ENCODE peak calls at places on chromosomes 4 and X, in five cellular contexts. R is keratinocyte, I is tibial nerve, A is suprapubic skin, X is psoas muscle. P is an unnamed sample. For H3K4me1, the result is how much of the 10 kb centered on the place peaks cover.

GRCh38 chr4:117941611-117942010 is 92.7 kb upstream of the NDST3 start:
- DNase-seq in R (no peak), I (no peak), A (no peak), X (no peak), P (no peak)

GRCh38 chr4:79241846-79242245 is 84.0 kb downstream of the NAA11 start:
- DNase-seq in R (no peak), I (no peak), A (no peak), X (no peak), P (no peak)

GRCh38 chrX:120120223-120120622 is 4.5 kb upstream of the RHOXF1 start:
- DNase-seq in R (no peak), I (no peak), A (no peak), X (no peak), P (no peak)

GRCh38 chrX:97238632-97239031 is 354.9 kb downstream of the RPA4 start:
- DNase-seq in R (peak), I (no peak), A (no peak), X (no peak), P (no peak)

GRCh38 chrX:630007-630921 is at the start of gene SHOX:
- DNase-seq in R (no peak), I (no peak), A (peak), X (no peak), P (peak)

GRCh38 chrX:139826065-139827044 is 106.5 kb downstream of the ATP11C start:
- DNase-seq in R (peak), I (no peak), A (no peak), X (no peak), P (peak)

GRCh38 chrX:124098089-124098488 is 136.6 kb downstream of the STAG2 start:
- DNase-seq in R (no peak), I (no peak), A (no peak), X (no peak), P (no peak)

GRCh38 chrX:153377727-153378126 is 23.4 kb downstream of the PNMA6E start:
- DNase-seq in R (no peak), I (no peak), A (no peak), X (no peak), P (no peak)

GRCh38 chrX:114075073-114075673 is 508.7 kb upstream of the HTR2C start:
- DNase-seq in R (no peak), I (no peak), A (no peak), X (no peak), P (no peak)

GRCh38 chr4:39469429-39470077 is 10.7 kb downstream of the LIAS start:
- DNase-seq in R (no peak), I (no peak), A (no peak), X (no peak), P (peak)

GRCh38 chrX:105694839-105695238 is 127.5 kb upstream of the NRK start:
- DNase-seq in R (no peak), I (no peak), A (no peak), X (no peak), P (no peak)

GRCh38 chr4:125368161-125368560 is 53.4 kb downstream of the FAT4 start:
- DNase-seq in R (no peak), I (no peak), A (no peak), X (no peak), P (no peak)

GRCh38 chrX:17697191-17697590 is 40.1 kb upstream of the SCML1 start:
- DNase-seq in R (no peak), I (no peak), A (no peak), X (no peak), P (no peak)

GRCh38 chr4:168562021-168562691 is 65.3 kb downstream of the PALLD start:
- DNase-seq in R (no peak), I (no peak), A (no peak), X (no peak), P (no peak)

GRCh38 chrX:150200820-150201287 is 162.3 kb upstream of the MAMLD1 start:
- DNase-seq in R (peak), I (peak), A (peak), X (peak), P (no peak)

GRCh38 chrX:119692241-119693031 is 532 bp downstream of the SEPTIN6 start:
- DNase-seq in R (no peak), I (no peak), A (no peak), X (peak), P (peak)

GRCh38 chrX:42093756-42094155 is 170.4 kb upstream of the CASK start:
- DNase-seq in R (no peak), I (no peak), A (no peak), X (no peak), P (no peak)

GRCh38 chrX:46647251-46647650 is 73.7 kb downstream of the CHST7 start:
- DNase-seq in R (no peak), I (no peak), A (no peak), X (no peak), P (no peak)

GRCh38 chrX:9912341-9912740 is 54.8 kb upstream of the CLDN34 start:
- DNase-seq in R (peak), I (no peak), A (no peak), X (no peak), P (no peak)

GRCh38 chr4:89301902-89302301 is 5.7 kb downstream of the GPRIN3 start:
- DNase-seq in R (no peak), I (no peak), A (no peak), X (no peak), P (no peak)

GRCh38 chr4:100486496-100486895 is 31.3 kb downstream of the EMCN start:
- DNase-seq in R (no peak), I (no peak), A (no peak), X (no peak), P (no peak)

GRCh38 chr4:188941524-188942109 is 802.4 kb downstream of the TRIML1 start:
- DNase-seq in R (peak), I (no peak), A (no peak), X (no peak), P (no peak)

GRCh38 chrX:16464369-16464768 is 185.6 kb upstream of the S100G start:
- DNase-seq in R (no peak), I (no peak), A (no peak), X (no peak), P (no peak)

GRCh38 chr4:1469596-1470392 is 63.6 kb upstream of the NKX1-1 start:
- DNase-seq in R (no peak), I (no peak), A (peak), X (no peak), P (peak)

GRCh38 chr4:157804169-157804543 is 368.7 kb downstream of the GASK1B start:
- DNase-seq in R (no peak), I (no peak), A (no peak), X (no peak), P (no peak)

GRCh38 chr4:89111833-89112563 is 665 bp downstream of the TIGD2 start:
- DNase-seq in R (peak), I (no peak), A (no peak), X (no peak), P (no peak)

GRCh38 chr4:55398966-55399365 is 3.2 kb downstream of the TMEM165 start:
- DNase-seq in R (no peak), I (no peak), A (no peak), X (no peak), P (no peak)

GRCh38 chr4:182225257-182225852 is 17.8 kb upstream of the TENM3 start:
- DNase-seq in R (no peak), I (no peak), A (no peak), X (no peak), P (no peak)

GRCh38 chr4:33068539-33068938 is 2348.4 kb downstream of the PCDH7 start:
- DNase-seq in R (no peak), I (no peak), A (no peak), X (no peak), P (no peak)

GRCh38 chr4:27836505-27836904 is 975.9 kb downstream of the STIM2 start:
- DNase-seq in R (no peak), I (no peak), A (no peak), X (no peak), P (no peak)

GRCh38 chrX:10245219-10245618 is 88.4 kb downstream of the CLCN4 start:
- DNase-seq in R (no peak), I (no peak), A (no peak), X (no peak), P (no peak)

GRCh38 chrX:103400931-103401330 is 24.6 kb downstream of the BEX3 start:
- DNase-seq in R (no peak), I (no peak), A (no peak), X (no peak), P (no peak)

GRCh38 chr4:152515678-152516077 is 20.2 kb downstream of the FBXW7 start:
- DNase-seq in R (no peak), I (no peak), A (no peak), X (no peak), P (no peak)

GRCh38 chrX:154072192-154072591 is 25.3 kb downstream of the MECP2 start:
- DNase-seq in R (no peak), I (no peak), A (no peak), X (no peak), P (no peak)

GRCh38 chrX:153875391-153876111 is 10.4 kb downstream of the L1CAM start:
- DNase-seq in R (no peak), I (peak), A (no peak), X (peak), P (no peak)

GRCh38 chrX:29952016-29952415 is 263.3 kb upstream of the MAGEB2 start:
- DNase-seq in R (no peak), I (no peak), A (no peak), X (no peak), P (no peak)

GRCh38 chr4:47686294-47686872 is 151.5 kb downstream of the CORIN start:
- DNase-seq in R (no peak), I (no peak), A (no peak), X (peak), P (peak)

GRCh38 chr4:84683486-84683885 is 100.6 kb downstream of the CDS1 start:
- DNase-seq in R (no peak), I (no peak), A (no peak), X (no peak), P (no peak)

GRCh38 chrX:38726596-38726995 is 74.7 kb upstream of the MID1IP1 start:
- DNase-seq in R (no peak), I (no peak), A (no peak), X (no peak), P (no peak)

GRCh38 chrX:83860846-83861245 is at the start of gene CYLC1:
- DNase-seq in R (no peak), I (no peak), A (no peak), X (no peak), P (no peak)
- H3K4me3 ChIP-seq in R (no peak), I (no peak), A (no peak), X (no peak), P (no peak)

DNA sequence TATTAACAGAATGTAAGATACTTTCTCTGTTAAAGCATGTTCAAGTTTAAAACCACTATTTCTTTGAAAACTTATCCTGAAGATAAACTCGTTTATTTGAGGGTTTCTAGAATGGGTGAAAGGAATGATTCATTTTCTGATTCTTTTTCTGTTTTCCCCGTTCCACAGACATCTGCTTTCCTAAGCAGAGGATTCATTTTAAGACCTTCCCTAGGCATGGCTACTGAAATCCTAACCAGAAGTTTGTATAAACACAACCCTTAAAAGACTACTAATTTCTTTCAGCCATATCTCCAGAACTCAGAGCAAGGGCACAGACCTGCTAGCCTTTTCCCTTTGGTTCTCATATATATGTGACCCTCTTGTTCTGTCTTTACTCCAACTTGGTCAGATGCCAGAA is 20.8 kb downstream of the NUDT6 start:
- DNase-seq in R (no peak), I (no peak), A (no peak), X (no peak), P (no peak)
- H3K27ac ChIP-seq in R (no peak), I (no peak), A (no peak), X (no peak), P (no peak)

DNA sequence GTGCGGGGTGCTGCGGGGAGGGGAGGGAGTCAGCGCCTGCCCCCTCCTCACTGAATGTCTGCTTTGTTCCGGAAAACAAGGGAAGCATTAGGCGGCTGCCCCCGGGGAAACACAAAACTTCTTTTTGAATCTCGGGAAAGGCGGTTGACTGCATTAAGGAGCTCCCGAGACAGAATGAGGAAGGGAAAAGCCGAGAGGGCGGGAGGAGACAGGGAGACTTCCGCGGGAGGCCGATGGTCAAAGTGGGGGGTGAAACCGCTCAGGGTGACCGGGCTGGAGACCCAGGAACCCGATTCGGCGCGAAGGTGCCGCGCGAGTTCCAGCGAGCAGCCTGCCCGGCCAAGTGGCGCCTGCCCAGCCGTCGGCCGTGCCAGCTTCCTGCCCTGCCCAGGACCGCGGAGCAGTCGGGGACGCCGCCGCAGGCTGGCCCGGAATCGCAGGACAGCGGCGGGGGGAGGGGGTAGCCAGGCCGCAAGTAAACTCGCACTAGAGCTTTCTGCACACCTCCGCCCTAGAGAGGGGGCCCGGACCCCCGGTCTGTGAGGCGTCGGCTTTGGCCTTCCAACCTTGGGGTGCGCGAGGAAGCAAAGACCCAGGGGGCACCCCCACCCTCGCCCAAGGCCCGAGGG is 55.1 kb upstream of the BCOR start:
- DNase-seq in R (no peak), I (no peak), A (no peak), X (peak), P (peak)
- H3K4me1 ChIP-seq in R (under half), I (under half), A (under half), X (under half), P (under half)

DNA sequence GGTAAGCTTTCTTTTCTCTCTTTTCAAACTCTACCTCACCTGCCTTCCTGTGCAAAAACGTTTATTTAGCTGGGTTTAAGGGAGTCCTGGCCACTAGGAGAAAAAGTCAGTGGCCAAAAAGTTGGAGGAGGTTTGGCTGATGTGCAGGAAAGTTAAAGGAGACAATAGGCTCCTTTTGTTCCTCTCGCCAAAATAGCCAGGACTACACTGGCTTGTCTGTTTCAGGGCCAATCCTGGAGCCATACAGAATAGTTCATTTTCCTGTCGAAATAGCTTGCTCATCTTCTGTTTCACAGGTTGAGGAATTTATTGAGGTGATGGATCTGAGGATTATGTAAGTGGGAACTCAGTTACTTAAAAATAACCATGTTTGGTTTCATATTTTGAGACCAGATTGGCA is 423 bp downstream of the HEPH start:
- DNase-seq in R (no peak), I (no peak), A (no peak), X (no peak), P (no peak)
- H3K4me3 ChIP-seq in R (no peak), I (peak), A (peak), X (peak), P (no peak)